ENCODE peak calls at places on chromosomes 3 and 15, in five cellular contexts. One of them, this sample, is unnamed.

GRCh38 chr15:73956276-73957086 is 30.2 kb downstream of the LOXL1 start:
- DNase-seq in H1: no peak
- DNase-seq in MM.1S: no peak
- DNase-seq in GM23338: no peak
- DNase-seq in hepatocyte: peak
- DNase-seq in this sample: peak

GRCh38 chr3:182058488-182058887 is 346.8 kb downstream of the SOX2 start:
- DNase-seq in H1: no peak
- DNase-seq in MM.1S: no peak
- DNase-seq in GM23338: no peak
- DNase-seq in hepatocyte: no peak
- DNase-seq in this sample: no peak

GRCh38 chr15:58346361-58346760 is 85.4 kb upstream of the LIPC start:
- DNase-seq in H1: no peak
- DNase-seq in MM.1S: no peak
- DNase-seq in GM23338: peak
- DNase-seq in hepatocyte: no peak
- DNase-seq in this sample: no peak

GRCh38 chr3:143479727-143480126 is 360.2 kb downstream of the CHST2 start:
- DNase-seq in H1: no peak
- DNase-seq in MM.1S: no peak
- DNase-seq in GM23338: no peak
- DNase-seq in hepatocyte: no peak
- DNase-seq in this sample: no peak

GRCh38 chr3:157467165-157467564 is 30.5 kb downstream of the PTX3 start:
- DNase-seq in H1: no peak
- DNase-seq in MM.1S: no peak
- DNase-seq in GM23338: no peak
- DNase-seq in hepatocyte: no peak
- DNase-seq in this sample: peak

GRCh38 chr3:56826831-56827722 is 25.3 kb upstream of the ARHGEF3 start:
- DNase-seq in H1: no peak
- DNase-seq in MM.1S: no peak
- DNase-seq in GM23338: no peak
- DNase-seq in hepatocyte: no peak
- DNase-seq in this sample: no peak

GRCh38 chr3:101461451-101461850 is 51.6 kb downstream of the SENP7 start:
- DNase-seq in H1: no peak
- DNase-seq in MM.1S: no peak
- DNase-seq in GM23338: no peak
- DNase-seq in hepatocyte: no peak
- DNase-seq in this sample: no peak

GRCh38 chr3:8673083-8673737 is 28.6 kb upstream of the SSUH2 start:
- DNase-seq in H1: no peak
- DNase-seq in MM.1S: no peak
- DNase-seq in GM23338: no peak
- DNase-seq in hepatocyte: no peak
- DNase-seq in this sample: no peak

GRCh38 chr3:13866406-13866965 is 13.4 kb downstream of the WNT7A start:
- DNase-seq in H1: no peak
- DNase-seq in MM.1S: no peak
- DNase-seq in GM23338: no peak
- DNase-seq in hepatocyte: no peak
- DNase-seq in this sample: no peak

GRCh38 chr3:94928921-94929320 is 866.1 kb downstream of the NSUN3 start:
- DNase-seq in H1: no peak
- DNase-seq in MM.1S: no peak
- DNase-seq in GM23338: no peak
- DNase-seq in hepatocyte: peak
- DNase-seq in this sample: no peak

GRCh38 chr3:27659279-27660021 is 62.7 kb downstream of the EOMES start:
- DNase-seq in H1: no peak
- DNase-seq in MM.1S: peak
- DNase-seq in GM23338: peak
- DNase-seq in hepatocyte: peak
- DNase-seq in this sample: peak

GRCh38 chr15:67690936-67691335 is 134.4 kb upstream of the SKOR1 start:
- DNase-seq in H1: no peak
- DNase-seq in MM.1S: peak
- DNase-seq in GM23338: no peak
- DNase-seq in hepatocyte: no peak
- DNase-seq in this sample: peak

GRCh38 chr15:40256642-40257235 is 17.9 kb downstream of the PAK6 start:
- DNase-seq in H1: no peak
- DNase-seq in MM.1S: no peak
- DNase-seq in GM23338: no peak
- DNase-seq in hepatocyte: no peak
- DNase-seq in this sample: no peak

GRCh38 chr3:129606522-129607390 is at the start of gene PLXND1:
- DNase-seq in H1: no peak
- DNase-seq in MM.1S: peak
- DNase-seq in GM23338: peak
- DNase-seq in hepatocyte: peak
- DNase-seq in this sample: peak

GRCh38 chr3:71680588-71680987 is 44.6 kb downstream of the EIF4E3 start:
- DNase-seq in H1: no peak
- DNase-seq in MM.1S: no peak
- DNase-seq in GM23338: no peak
- DNase-seq in hepatocyte: peak
- DNase-seq in this sample: peak

GRCh38 chr15:101795455-101795854 is 7.9 kb upstream of the OR4F6 start:
- DNase-seq in H1: no peak
- DNase-seq in MM.1S: no peak
- DNase-seq in GM23338: no peak
- DNase-seq in hepatocyte: no peak
- DNase-seq in this sample: peak

GRCh38 chr3:100076544-100077529 is 37.5 kb downstream of the FILIP1L start:
- DNase-seq in H1: no peak
- DNase-seq in MM.1S: no peak
- DNase-seq in GM23338: no peak
- DNase-seq in hepatocyte: peak
- DNase-seq in this sample: peak

GRCh38 chr3:32780735-32781210 is 37.0 kb upstream of the TRIM71 start:
- DNase-seq in H1: peak
- DNase-seq in MM.1S: peak
- DNase-seq in GM23338: peak
- DNase-seq in hepatocyte: peak
- DNase-seq in this sample: peak

GRCh38 chr15:64687167-64688085 is 88.0 kb downstream of the RBPMS2 start:
- DNase-seq in H1: no peak
- DNase-seq in MM.1S: no peak
- DNase-seq in GM23338: no peak
- DNase-seq in hepatocyte: no peak
- DNase-seq in this sample: no peak

GRCh38 chr3:29764603-29765254 is 483.9 kb downstream of the RBMS3 start:
- DNase-seq in H1: no peak
- DNase-seq in MM.1S: no peak
- DNase-seq in GM23338: no peak
- DNase-seq in hepatocyte: peak
- DNase-seq in this sample: no peak

GRCh38 chr3:126745760-126746394 is 41.8 kb downstream of the CHCHD6 start:
- DNase-seq in H1: no peak
- DNase-seq in MM.1S: no peak
- DNase-seq in GM23338: no peak
- DNase-seq in hepatocyte: no peak
- DNase-seq in this sample: no peak

GRCh38 chr3:3714572-3714971 is 84.7 kb upstream of the LRRN1 start:
- DNase-seq in H1: no peak
- DNase-seq in MM.1S: no peak
- DNase-seq in GM23338: peak
- DNase-seq in hepatocyte: no peak
- DNase-seq in this sample: no peak

GRCh38 chr3:126766653-126767052 is 62.6 kb downstream of the CHCHD6 start:
- DNase-seq in H1: no peak
- DNase-seq in MM.1S: no peak
- DNase-seq in GM23338: no peak
- DNase-seq in hepatocyte: no peak
- DNase-seq in this sample: no peak

GRCh38 chr3:177351757-177352158 is 154.5 kb upstream of the TBL1XR1 start:
- DNase-seq in H1: no peak
- DNase-seq in MM.1S: peak
- DNase-seq in GM23338: no peak
- DNase-seq in hepatocyte: no peak
- DNase-seq in this sample: no peak

GRCh38 chr3:171833775-171834460 is 9.2 kb upstream of the TMEM212 start:
- DNase-seq in H1: no peak
- DNase-seq in MM.1S: peak
- DNase-seq in GM23338: peak
- DNase-seq in hepatocyte: no peak
- DNase-seq in this sample: peak

GRCh38 chr3:160486459-160486869 is 36.9 kb upstream of the TRIM59 start:
- DNase-seq in H1: no peak
- DNase-seq in MM.1S: peak
- DNase-seq in GM23338: peak
- DNase-seq in hepatocyte: peak
- DNase-seq in this sample: no peak

DNA sequence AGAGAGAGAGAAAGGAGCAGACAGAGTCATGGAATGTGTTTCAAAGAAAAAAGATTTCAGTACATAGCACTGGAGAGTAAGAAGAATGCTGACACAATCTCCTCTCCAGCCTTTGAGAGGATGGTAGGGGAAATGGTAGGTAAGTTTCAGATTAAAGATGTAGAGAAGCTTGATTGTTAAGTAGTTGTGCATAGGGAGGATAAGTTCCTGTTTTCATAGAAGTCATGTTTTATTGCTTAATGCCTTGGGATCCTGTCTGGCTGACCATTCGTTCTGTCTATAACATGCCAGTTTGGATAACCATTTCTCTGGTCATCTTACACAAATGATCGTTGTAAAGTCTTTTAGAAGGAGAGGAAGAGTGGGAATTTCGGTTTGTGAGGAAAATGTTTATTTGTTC is 95.7 kb upstream of the IGSF10 start:
- DNase-seq in H1: no peak
- DNase-seq in MM.1S: no peak
- DNase-seq in GM23338: no peak
- DNase-seq in hepatocyte: no peak
- DNase-seq in this sample: no peak
- H2AFZ ChIP-seq in H1: no peak
- H2AFZ ChIP-seq in MM.1S: no peak
- H2AFZ ChIP-seq in GM23338: peak
- H2AFZ ChIP-seq in hepatocyte: no peak
- H2AFZ ChIP-seq in this sample: no peak

GRCh38 chr3:113273604-113274003 is 62.2 kb downstream of the BOC start:
- DNase-seq in H1: no peak
- DNase-seq in MM.1S: no peak
- DNase-seq in GM23338: no peak
- DNase-seq in hepatocyte: no peak
- DNase-seq in this sample: no peak

GRCh38 chr3:113275876-113276580 is 64.7 kb downstream of the BOC start:
- DNase-seq in H1: no peak
- DNase-seq in MM.1S: peak
- DNase-seq in GM23338: peak
- DNase-seq in hepatocyte: no peak
- DNase-seq in this sample: peak

GRCh38 chr3:113274959-113275556 is 63.7 kb downstream of the BOC start:
- DNase-seq in H1: no peak
- DNase-seq in MM.1S: no peak
- DNase-seq in GM23338: no peak
- DNase-seq in hepatocyte: no peak
- DNase-seq in this sample: no peak

GRCh38 chr3:113273011-113273410 is 61.7 kb downstream of the BOC start:
- DNase-seq in H1: no peak
- DNase-seq in MM.1S: no peak
- DNase-seq in GM23338: no peak
- DNase-seq in hepatocyte: no peak
- DNase-seq in this sample: no peak

DNA sequence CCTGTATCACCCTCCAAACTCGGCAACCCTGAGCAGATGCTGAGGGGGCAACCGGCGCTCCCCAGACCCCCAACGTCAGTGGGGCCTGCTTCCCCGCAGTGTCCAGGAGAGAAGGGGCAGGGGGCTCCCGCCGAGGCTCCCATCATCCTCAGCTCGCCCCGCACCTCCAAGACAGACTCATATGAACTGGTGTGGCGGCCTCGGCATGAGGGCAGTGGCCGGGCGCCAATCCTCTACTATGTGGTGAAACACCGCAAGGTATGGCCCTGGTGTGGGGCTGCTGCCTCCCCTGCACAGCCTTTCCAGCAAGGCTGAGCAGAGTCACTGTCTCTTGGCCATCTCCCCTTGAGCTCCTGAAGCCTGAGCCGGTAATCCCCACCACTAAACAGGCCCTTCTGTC is 63.1 kb downstream of the BOC start:
- DNase-seq in H1: no peak
- DNase-seq in MM.1S: no peak
- DNase-seq in GM23338: no peak
- DNase-seq in hepatocyte: no peak
- DNase-seq in this sample: no peak
- H3K27ac ChIP-seq in H1: no peak
- H3K27ac ChIP-seq in MM.1S: no peak
- H3K27ac ChIP-seq in GM23338: no peak
- H3K27ac ChIP-seq in hepatocyte: no peak
- H3K27ac ChIP-seq in this sample: no peak

GRCh38 chr3:180036092-180036677 is 552 bp downstream of the PEX5L start:
- DNase-seq in H1: no peak
- DNase-seq in MM.1S: peak
- DNase-seq in GM23338: peak
- DNase-seq in hepatocyte: no peak
- DNase-seq in this sample: peak
- H2AFZ ChIP-seq in H1: peak
- H2AFZ ChIP-seq in MM.1S: peak
- H2AFZ ChIP-seq in GM23338: no peak
- H2AFZ ChIP-seq in hepatocyte: peak
- H2AFZ ChIP-seq in this sample: no peak

GRCh38 chr15:85493258-85493657 is 112.9 kb downstream of the AKAP13 start:
- DNase-seq in H1: no peak
- DNase-seq in MM.1S: no peak
- DNase-seq in GM23338: no peak
- DNase-seq in hepatocyte: peak
- DNase-seq in this sample: no peak
- H3K27ac ChIP-seq in H1: no peak
- H3K27ac ChIP-seq in MM.1S: no peak
- H3K27ac ChIP-seq in GM23338: no peak
- H3K27ac ChIP-seq in hepatocyte: peak
- H3K27ac ChIP-seq in this sample: peak

GRCh38 chr3:117919611-117920010 is 1115.0 kb downstream of the IGSF11 start:
- DNase-seq in H1: no peak
- DNase-seq in MM.1S: no peak
- DNase-seq in GM23338: no peak
- DNase-seq in hepatocyte: no peak
- DNase-seq in this sample: no peak
- H2AFZ ChIP-seq in H1: no peak
- H2AFZ ChIP-seq in MM.1S: no peak
- H2AFZ ChIP-seq in GM23338: no peak
- H2AFZ ChIP-seq in hepatocyte: no peak
- H2AFZ ChIP-seq in this sample: no peak